ENCODE peak calls at places on chromosome X, in four cellular contexts. One of them, this sample, is unnamed.
A peak's percentile ranks its signal among the peaks of the same experiment; 100 is the strongest.

GRCh38 chrX:36804066-36804465 is 204.1 kb upstream of the FAM47C start:
- DNase-seq in sciatic nerve: no peak
- DNase-seq in fibroblast of villous mesenchyme: no peak
- DNase-seq in AG04450: no peak
- DNase-seq in this sample: no peak

GRCh38 chrX:102765217-102765616 is 44.7 kb downstream of the GPRASP3 start:
- DNase-seq in sciatic nerve: no peak
- DNase-seq in fibroblast of villous mesenchyme: peak; percentile 58
- DNase-seq in AG04450: no peak
- DNase-seq in this sample: no peak

GRCh38 chrX:130695931-130696330 is 207.1 kb downstream of the ENOX2 start:
- DNase-seq in sciatic nerve: no peak
- DNase-seq in fibroblast of villous mesenchyme: no peak
- DNase-seq in AG04450: no peak
- DNase-seq in this sample: no peak

GRCh38 chrX:137305404-137305803 is 260.5 kb upstream of the ZIC3 start:
- DNase-seq in sciatic nerve: no peak
- DNase-seq in fibroblast of villous mesenchyme: no peak
- DNase-seq in AG04450: no peak
- DNase-seq in this sample: no peak

GRCh38 chrX:148380614-148381561 is 119.5 kb upstream of the AFF2 start:
- DNase-seq in sciatic nerve: no peak
- DNase-seq in fibroblast of villous mesenchyme: no peak
- DNase-seq in AG04450: no peak
- DNase-seq in this sample: no peak

GRCh38 chrX:132292753-132293152 is 73.5 kb upstream of the RAP2C start:
- DNase-seq in sciatic nerve: no peak
- DNase-seq in fibroblast of villous mesenchyme: peak; percentile 71
- DNase-seq in AG04450: peak; percentile 15
- DNase-seq in this sample: peak; percentile 12

GRCh38 chrX:13078739-13079444 is 34.5 kb upstream of the FAM9C start:
- DNase-seq in sciatic nerve: no peak
- DNase-seq in fibroblast of villous mesenchyme: peak; percentile 94
- DNase-seq in AG04450: no peak
- DNase-seq in this sample: peak; percentile 86

GRCh38 chrX:51408462-51408861 is 75.8 kb downstream of the NUDT10 start:
- DNase-seq in sciatic nerve: no peak
- DNase-seq in fibroblast of villous mesenchyme: no peak
- DNase-seq in AG04450: no peak
- DNase-seq in this sample: no peak

GRCh38 chrX:12971282-12972003 is 3.5 kb upstream of the TMSB4X start:
- DNase-seq in sciatic nerve: no peak
- DNase-seq in fibroblast of villous mesenchyme: no peak
- DNase-seq in AG04450: no peak
- DNase-seq in this sample: no peak

GRCh38 chrX:130001893-130002292 is 19.5 kb downstream of the BCORL1 start:
- DNase-seq in sciatic nerve: no peak
- DNase-seq in fibroblast of villous mesenchyme: no peak
- DNase-seq in AG04450: no peak
- DNase-seq in this sample: no peak

GRCh38 chrX:10158279-10158939 is 1.6 kb downstream of the CLCN4 start:
- DNase-seq in sciatic nerve: no peak
- DNase-seq in fibroblast of villous mesenchyme: no peak
- DNase-seq in AG04450: no peak
- DNase-seq in this sample: no peak

This sample was measured in smooth muscle cell of the brain vasculature.